ENCODE peak calls at places on chromosomes 12 and 14, in four cellular contexts. One of them, this sample, is unnamed.

GRCh38 chr14:60655114-60655897 is 6.0 kb upstream of the SIX1 start:
- DNase-seq in GM12878: no peak
- DNase-seq in K562: no peak
- DNase-seq in H1: no peak
- DNase-seq in this sample: no peak

GRCh38 chr14:91090733-91091132 is 23.1 kb upstream of the DGLUCY start:
- DNase-seq in K562: no peak
- DNase-seq in H1: no peak
- DNase-seq in GM12878: no peak
- DNase-seq in this sample: no peak

GRCh38 chr14:36676236-36676635 is 14.6 kb downstream of the PAX9 start:
- DNase-seq in H1: no peak
- DNase-seq in GM12878: no peak
- DNase-seq in K562: no peak
- DNase-seq in this sample: no peak

GRCh38 chr12:69583203-69583602 is 2.1 kb upstream of the CCT2 start:
- DNase-seq in H1: peak; percentile 10
- DNase-seq in GM12878: no peak
- DNase-seq in K562: peak; percentile 28
- DNase-seq in this sample: peak; percentile 24

GRCh38 chr12:103529306-103529705 is 33.5 kb upstream of the C12orf42 start:
- DNase-seq in GM12878: no peak
- DNase-seq in K562: no peak
- DNase-seq in H1: no peak
- DNase-seq in this sample: no peak

GRCh38 chr14:39229222-39229543 is 4.5 kb upstream of the MIA2 start:
- DNase-seq in K562: no peak
- DNase-seq in GM12878: no peak
- DNase-seq in H1: no peak
- DNase-seq in this sample: no peak

GRCh38 chr14:105890474-105891220 is 364.3 kb downstream of the TMEM121 start:
- DNase-seq in H1: no peak
- DNase-seq in GM12878: no peak
- DNase-seq in K562: peak; percentile 1
- DNase-seq in this sample: no peak

GRCh38 chr12:132955094-132955932 is 793 bp downstream of the ZNF605 start:
- DNase-seq in K562: no peak
- DNase-seq in GM12878: no peak
- DNase-seq in H1: no peak
- DNase-seq in this sample: peak; percentile 61

GRCh38 chr14:61561657-61562276 is 133.5 kb upstream of the HIF1A start:
- DNase-seq in GM12878: no peak
- DNase-seq in K562: peak; percentile 11
- DNase-seq in H1: no peak
- DNase-seq in this sample: peak; percentile 94

GRCh38 chr12:123608192-123608591 is 6.3 kb downstream of the DDX55 start:
- DNase-seq in GM12878: no peak
- DNase-seq in K562: no peak
- DNase-seq in H1: no peak
- DNase-seq in this sample: no peak

DNA sequence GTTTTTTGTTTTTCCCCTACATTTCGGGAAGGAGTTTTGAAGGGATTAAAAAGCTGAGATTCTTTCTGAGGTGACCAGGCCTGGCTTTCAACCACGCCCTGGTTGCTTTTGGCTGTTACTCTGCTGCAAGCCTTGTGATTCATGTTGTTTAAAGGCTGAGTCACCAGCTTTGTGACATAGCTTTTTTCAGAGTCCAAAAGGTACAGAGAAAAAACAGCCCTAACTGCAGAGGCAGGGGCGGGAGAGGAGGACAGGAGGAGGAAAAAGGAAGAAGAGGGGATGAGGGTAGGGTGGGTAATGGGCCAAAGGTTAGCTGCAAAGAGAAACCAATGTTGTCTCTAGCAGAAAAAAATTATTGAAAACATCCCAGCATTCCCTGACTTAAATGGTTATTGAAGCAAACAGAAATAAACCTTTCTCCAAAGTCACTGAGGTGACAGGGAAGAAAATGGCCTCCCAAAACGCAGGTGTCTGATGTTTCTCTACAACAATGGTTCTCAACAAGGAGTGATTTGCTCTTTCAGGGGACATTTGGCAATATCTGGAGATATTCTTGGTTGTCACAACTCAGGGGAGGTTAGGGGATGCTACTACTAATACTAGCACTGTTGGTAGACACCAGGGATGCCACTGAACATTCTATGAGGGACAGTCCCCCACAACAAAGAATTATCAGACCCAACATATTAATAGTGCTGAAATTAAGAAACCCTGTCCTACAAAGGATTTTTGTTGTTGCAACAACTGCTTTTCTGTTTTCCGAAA is 2.1 kb upstream of the UBC start:
- DNase-seq in K562: no peak
- DNase-seq in GM12878: no peak
- DNase-seq in H1: no peak
- DNase-seq in this sample: peak; percentile 96
- TF ChIP-seq CREB1 in K562: no peak
- TF ChIP-seq CREB1 in GM12878: no peak
- TF ChIP-seq CREB1 in H1: no peak
- TF ChIP-seq CREB1 in this sample: peak; percentile 13

GRCh38 chr12:17818931-17819330 is 271.1 kb downstream of the RERGL start:
- DNase-seq in GM12878: no peak
- DNase-seq in K562: no peak
- DNase-seq in H1: no peak
- DNase-seq in this sample: no peak
- TF ChIP-seq RFX5 in GM12878: no peak
- TF ChIP-seq RFX5 in K562: no peak
- TF ChIP-seq RFX5 in H1: no peak
- TF ChIP-seq RFX5 in this sample: no peak

DNA sequence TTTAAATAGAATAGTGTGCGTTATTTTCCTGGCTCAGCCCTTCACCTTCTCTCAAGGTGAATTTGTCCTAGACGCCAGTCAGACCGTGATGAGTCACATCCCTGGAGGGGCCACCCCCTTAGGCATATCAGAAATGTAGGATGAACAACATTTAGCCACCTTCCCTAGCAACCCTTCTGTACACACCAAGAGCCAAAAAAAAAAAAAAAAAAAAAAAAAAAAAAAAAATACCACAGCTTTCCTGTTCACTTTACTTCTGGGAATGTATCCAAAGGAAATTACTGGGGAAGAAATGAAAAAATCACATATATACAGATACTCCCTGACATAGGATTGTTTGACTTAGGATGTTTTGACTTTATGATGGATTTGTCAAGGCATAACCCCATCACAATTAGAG is 68.3 kb upstream of the BDKRB2 start:
- DNase-seq in GM12878: no peak
- DNase-seq in K562: no peak
- DNase-seq in H1: no peak
- DNase-seq in this sample: no peak
- TF ChIP-seq CREB1 in GM12878: no peak
- TF ChIP-seq CREB1 in K562: no peak
- TF ChIP-seq CREB1 in H1: no peak
- TF ChIP-seq CREB1 in this sample: no peak

GRCh38 chr12:46764005-46764404 is 61.8 kb downstream of the SLC38A4 start:
- DNase-seq in GM12878: no peak
- DNase-seq in H1: no peak
- DNase-seq in K562: no peak
- DNase-seq in this sample: no peak
- TF ChIP-seq RFX5 in GM12878: no peak
- TF ChIP-seq RFX5 in H1: no peak
- TF ChIP-seq RFX5 in K562: no peak
- TF ChIP-seq RFX5 in this sample: no peak

DNA sequence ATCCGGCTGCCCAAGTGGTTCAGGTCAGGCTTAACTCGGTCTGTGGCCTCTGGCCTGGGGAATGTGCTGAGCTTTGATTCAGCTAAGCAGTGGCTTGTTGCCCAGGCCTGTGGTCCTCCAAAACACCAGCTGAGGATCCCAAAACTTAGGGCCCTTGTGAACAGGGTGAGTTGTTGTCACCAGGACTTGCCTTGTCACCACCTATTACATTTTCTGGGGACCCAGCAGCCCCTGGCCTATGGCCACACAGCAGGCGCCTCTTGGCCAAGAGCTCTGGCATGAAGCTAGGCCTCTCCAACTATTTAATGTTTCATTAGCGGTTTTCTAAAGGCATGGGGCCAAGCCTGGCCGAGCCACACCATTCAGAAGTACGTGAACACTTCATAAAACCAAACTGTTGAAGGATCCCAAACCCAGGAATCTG is 343.7 kb downstream of the CACNA1C start:
- DNase-seq in H1: no peak
- DNase-seq in GM12878: no peak
- DNase-seq in K562: no peak
- DNase-seq in this sample: no peak
- TF ChIP-seq CREB1 in H1: no peak
- TF ChIP-seq CREB1 in GM12878: no peak
- TF ChIP-seq CREB1 in K562: no peak
- TF ChIP-seq CREB1 in this sample: no peak

GRCh38 chr14:97005908-97006307 is 208.7 kb downstream of the VRK1 start:
- DNase-seq in GM12878: no peak
- DNase-seq in H1: no peak
- DNase-seq in K562: no peak
- DNase-seq in this sample: no peak

GRCh38 chr14:97013878-97014277 is 216.7 kb downstream of the VRK1 start:
- DNase-seq in H1: no peak
- DNase-seq in K562: no peak
- DNase-seq in GM12878: no peak
- DNase-seq in this sample: no peak

DNA sequence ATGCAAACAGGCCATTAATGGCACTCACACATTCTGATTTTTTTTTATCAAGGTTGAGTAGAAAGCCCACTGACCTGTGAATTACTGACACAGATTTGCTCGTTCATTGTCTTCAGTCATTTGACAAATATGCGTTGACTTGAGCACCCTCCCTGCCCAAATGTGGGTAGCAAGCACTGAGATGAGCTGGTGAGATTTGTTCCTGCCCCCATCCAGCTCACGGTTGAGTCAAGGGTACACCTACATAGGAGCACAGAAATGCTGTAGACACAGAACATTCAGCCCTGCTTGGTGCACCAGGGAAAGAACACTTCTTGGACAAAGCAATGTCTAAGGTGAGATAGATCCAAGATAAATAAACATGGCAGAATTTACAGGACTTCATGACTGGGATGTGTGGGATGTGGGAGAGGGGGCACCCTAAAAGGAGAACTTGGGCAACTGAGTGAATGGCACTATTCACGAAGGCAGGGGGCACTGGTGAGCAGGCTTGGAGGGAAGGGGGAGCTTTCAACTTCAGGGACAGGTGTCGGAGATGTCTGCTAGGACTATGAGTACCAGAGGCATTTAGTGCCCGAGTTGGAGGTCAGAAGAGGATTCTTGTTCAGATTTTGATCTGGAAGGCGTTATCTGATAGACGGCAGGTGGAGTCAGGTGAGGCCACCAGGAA is 213.4 kb downstream of the VRK1 start:
- DNase-seq in H1: no peak
- DNase-seq in K562: no peak
- DNase-seq in GM12878: no peak
- DNase-seq in this sample: no peak
- TF ChIP-seq RFX5 in H1: no peak
- TF ChIP-seq RFX5 in K562: no peak
- TF ChIP-seq RFX5 in GM12878: no peak
- TF ChIP-seq RFX5 in this sample: no peak

GRCh38 chr14:77203611-77204456 is 22.2 kb downstream of the TMEM63C start:
- DNase-seq in H1: no peak
- DNase-seq in K562: no peak
- DNase-seq in GM12878: no peak
- DNase-seq in this sample: no peak
- TF ChIP-seq CREB1 in H1: no peak
- TF ChIP-seq CREB1 in K562: no peak
- TF ChIP-seq CREB1 in GM12878: no peak
- TF ChIP-seq CREB1 in this sample: no peak

GRCh38 chr14:94486883-94487282 is 10.9 kb upstream of the SERPINA9 start:
- DNase-seq in GM12878: no peak
- DNase-seq in H1: no peak
- DNase-seq in K562: no peak
- DNase-seq in this sample: no peak
- TF ChIP-seq RFX5 in GM12878: no peak
- TF ChIP-seq RFX5 in H1: no peak
- TF ChIP-seq RFX5 in K562: no peak
- TF ChIP-seq RFX5 in this sample: no peak

GRCh38 chr14:31936100-31936499 is 141.0 kb upstream of the ARHGAP5 start:
- DNase-seq in H1: no peak
- DNase-seq in GM12878: no peak
- DNase-seq in K562: no peak
- DNase-seq in this sample: peak; percentile 52

GRCh38 chr14:31934767-31935266 is 142.3 kb upstream of the ARHGAP5 start:
- DNase-seq in H1: no peak
- DNase-seq in GM12878: no peak
- DNase-seq in K562: no peak
- DNase-seq in this sample: peak; percentile 90

GRCh38 chr14:31933716-31934115 is 143.4 kb upstream of the ARHGAP5 start:
- DNase-seq in K562: no peak
- DNase-seq in GM12878: no peak
- DNase-seq in H1: no peak
- DNase-seq in this sample: no peak

GRCh38 chr14:31937730-31938346 is 139.3 kb upstream of the ARHGAP5 start:
- DNase-seq in H1: no peak
- DNase-seq in GM12878: peak; percentile 55
- DNase-seq in K562: peak; percentile 36
- DNase-seq in this sample: peak; percentile 98

DNA sequence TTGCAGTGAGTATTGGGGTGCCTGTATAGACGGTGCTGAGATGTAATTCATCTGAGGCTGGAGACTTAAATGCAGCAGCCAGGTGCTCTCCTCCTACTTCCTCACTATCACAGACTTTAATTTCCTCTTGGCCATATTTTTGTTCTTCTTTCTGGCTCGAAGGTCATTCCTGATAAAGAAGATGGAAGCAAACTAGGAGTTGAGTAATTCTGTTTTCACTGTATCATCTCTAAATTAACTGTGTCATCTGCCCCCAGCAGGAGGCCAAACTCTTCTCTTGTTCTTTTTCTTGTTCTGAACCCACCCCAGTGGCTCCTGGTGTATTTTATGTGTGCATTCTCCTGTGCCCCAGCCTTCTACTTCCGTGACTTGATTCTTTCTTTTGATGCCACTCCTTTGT is 141.7 kb upstream of the ARHGAP5 start:
- DNase-seq in GM12878: no peak
- DNase-seq in H1: no peak
- DNase-seq in K562: no peak
- DNase-seq in this sample: peak; percentile 79
- TF ChIP-seq CREB1 in GM12878: no peak
- TF ChIP-seq CREB1 in H1: no peak
- TF ChIP-seq CREB1 in K562: no peak
- TF ChIP-seq CREB1 in this sample: no peak

DNA sequence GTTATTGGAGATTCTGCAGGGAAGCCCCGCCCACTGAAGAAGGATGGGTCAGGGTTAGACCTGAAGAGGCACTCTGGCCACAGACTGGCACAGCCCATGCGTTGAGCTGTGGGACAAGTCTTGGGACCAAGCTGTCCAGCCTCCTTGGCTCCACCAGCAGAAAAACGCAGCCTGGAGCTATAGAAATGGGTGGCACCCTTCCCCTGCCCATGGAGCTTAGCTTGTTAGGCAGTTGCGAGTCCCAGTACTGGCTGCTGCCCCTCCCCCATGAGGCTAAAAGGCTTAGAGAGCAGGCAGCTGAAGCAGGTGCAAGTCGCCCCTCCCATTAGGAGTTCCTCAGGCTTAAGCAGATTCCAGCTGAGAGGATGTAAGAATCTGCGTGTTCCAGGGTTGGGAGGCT is 1124.0 kb upstream of the TMEM132C start:
- DNase-seq in GM12878: no peak
- DNase-seq in K562: no peak
- DNase-seq in H1: no peak
- DNase-seq in this sample: no peak
- TF ChIP-seq RFX5 in GM12878: no peak
- TF ChIP-seq RFX5 in K562: no peak
- TF ChIP-seq RFX5 in H1: no peak
- TF ChIP-seq RFX5 in this sample: no peak